ENCODE peak calls at places on chromosomes 6 and 20, in nine cellular contexts. One of them, this sample, is unnamed.
A peak's percentile ranks its signal among the peaks of the same experiment; 100 is the strongest.

GRCh38 chr6:36657942-36658544 is 20.5 kb upstream of the CDKN1A start:
- DNase-seq in RWPE2: no peak
- DNase-seq in left ventricle myocardium inferior: no peak
- DNase-seq in stomach: no peak
- DNase-seq in DND-41: no peak
- DNase-seq in AG10803: peak; percentile 64
- DNase-seq in HFFc6: peak; percentile 59
- DNase-seq in fibroblast of mammary gland: peak; percentile 93
- DNase-seq in endothelial cell: no peak
- DNase-seq in this sample: no peak

GRCh38 chr20:4713401-4713800 is 8.3 kb upstream of the PRND start:
- DNase-seq in RWPE2: peak; percentile 93
- DNase-seq in fibroblast of mammary gland: peak; percentile 57
- DNase-seq in DND-41: no peak
- DNase-seq in endothelial cell: no peak
- DNase-seq in left ventricle myocardium inferior: no peak
- DNase-seq in HFFc6: no peak
- DNase-seq in stomach: no peak
- DNase-seq in AG10803: no peak
- DNase-seq in this sample: no peak

GRCh38 chr6:165823609-165824326 is 160.7 kb upstream of the PDE10A start:
- DNase-seq in left ventricle myocardium inferior: no peak
- DNase-seq in fibroblast of mammary gland: no peak
- DNase-seq in RWPE2: no peak
- DNase-seq in DND-41: no peak
- DNase-seq in endothelial cell: no peak
- DNase-seq in HFFc6: no peak
- DNase-seq in stomach: no peak
- DNase-seq in AG10803: no peak
- DNase-seq in this sample: no peak

GRCh38 chr20:49865559-49865958 is 49.8 kb downstream of the SPATA2 start:
- DNase-seq in left ventricle myocardium inferior: no peak
- DNase-seq in HFFc6: no peak
- DNase-seq in AG10803: peak; percentile 86
- DNase-seq in endothelial cell: no peak
- DNase-seq in RWPE2: no peak
- DNase-seq in stomach: no peak
- DNase-seq in fibroblast of mammary gland: peak; percentile 93
- DNase-seq in DND-41: no peak
- DNase-seq in this sample: no peak

GRCh38 chr6:27374824-27375612 is 13.5 kb upstream of the ZNF391 start:
- DNase-seq in AG10803: peak; percentile 36
- DNase-seq in RWPE2: peak; percentile 88
- DNase-seq in HFFc6: peak; percentile 25
- DNase-seq in endothelial cell: peak; percentile 57
- DNase-seq in left ventricle myocardium inferior: peak; percentile 79
- DNase-seq in fibroblast of mammary gland: peak; percentile 56
- DNase-seq in stomach: peak; percentile 84
- DNase-seq in DND-41: no peak
- DNase-seq in this sample: peak; percentile 76

GRCh38 chr6:170281331-170282292 is 9.3 kb downstream of the DLL1 start:
- DNase-seq in HFFc6: no peak
- DNase-seq in fibroblast of mammary gland: no peak
- DNase-seq in AG10803: no peak
- DNase-seq in DND-41: no peak
- DNase-seq in RWPE2: peak; percentile 31
- DNase-seq in stomach: peak; percentile 20
- DNase-seq in left ventricle myocardium inferior: no peak
- DNase-seq in endothelial cell: no peak
- DNase-seq in this sample: no peak

GRCh38 chr6:21587925-21588811 is 5.4 kb upstream of the SOX4 start:
- DNase-seq in stomach: peak; percentile 57
- DNase-seq in RWPE2: peak; percentile 64
- DNase-seq in AG10803: peak; percentile 49
- DNase-seq in DND-41: peak; percentile 83
- DNase-seq in HFFc6: no peak
- DNase-seq in fibroblast of mammary gland: peak; percentile 52
- DNase-seq in endothelial cell: peak; percentile 59
- DNase-seq in left ventricle myocardium inferior: peak; percentile 52
- DNase-seq in this sample: peak; percentile 84

GRCh38 chr20:62357681-62358080 is 9.4 kb downstream of the LAMA5 start:
- DNase-seq in fibroblast of mammary gland: no peak
- DNase-seq in left ventricle myocardium inferior: peak; percentile 33
- DNase-seq in stomach: no peak
- DNase-seq in HFFc6: no peak
- DNase-seq in DND-41: no peak
- DNase-seq in endothelial cell: no peak
- DNase-seq in AG10803: no peak
- DNase-seq in RWPE2: no peak
- DNase-seq in this sample: peak; percentile 61

GRCh38 chr20:878511-879307 is 37.4 kb downstream of the ANGPT4 start:
- DNase-seq in left ventricle myocardium inferior: no peak
- DNase-seq in AG10803: peak; percentile 11
- DNase-seq in RWPE2: no peak
- DNase-seq in stomach: no peak
- DNase-seq in endothelial cell: peak; percentile 62
- DNase-seq in DND-41: peak; percentile 69
- DNase-seq in fibroblast of mammary gland: peak; percentile 22
- DNase-seq in HFFc6: no peak
- DNase-seq in this sample: no peak

GRCh38 chr6:6875818-6876470 is 231.8 kb upstream of the RREB1 start:
- DNase-seq in left ventricle myocardium inferior: no peak
- DNase-seq in HFFc6: peak; percentile 88
- DNase-seq in DND-41: no peak
- DNase-seq in RWPE2: no peak
- DNase-seq in AG10803: peak; percentile 86
- DNase-seq in fibroblast of mammary gland: peak; percentile 85
- DNase-seq in endothelial cell: no peak
- DNase-seq in stomach: no peak
- DNase-seq in this sample: no peak

GRCh38 chr6:27809939-27810767 is 102.0 kb downstream of the OR2B2 start:
- DNase-seq in left ventricle myocardium inferior: peak; percentile 41
- DNase-seq in HFFc6: peak; percentile 98
- DNase-seq in RWPE2: peak; percentile 69
- DNase-seq in endothelial cell: peak; percentile 56
- DNase-seq in DND-41: peak; percentile 90
- DNase-seq in AG10803: peak; percentile 97
- DNase-seq in stomach: peak; percentile 83
- DNase-seq in fibroblast of mammary gland: peak; percentile 97
- DNase-seq in this sample: peak; percentile 54

DNA sequence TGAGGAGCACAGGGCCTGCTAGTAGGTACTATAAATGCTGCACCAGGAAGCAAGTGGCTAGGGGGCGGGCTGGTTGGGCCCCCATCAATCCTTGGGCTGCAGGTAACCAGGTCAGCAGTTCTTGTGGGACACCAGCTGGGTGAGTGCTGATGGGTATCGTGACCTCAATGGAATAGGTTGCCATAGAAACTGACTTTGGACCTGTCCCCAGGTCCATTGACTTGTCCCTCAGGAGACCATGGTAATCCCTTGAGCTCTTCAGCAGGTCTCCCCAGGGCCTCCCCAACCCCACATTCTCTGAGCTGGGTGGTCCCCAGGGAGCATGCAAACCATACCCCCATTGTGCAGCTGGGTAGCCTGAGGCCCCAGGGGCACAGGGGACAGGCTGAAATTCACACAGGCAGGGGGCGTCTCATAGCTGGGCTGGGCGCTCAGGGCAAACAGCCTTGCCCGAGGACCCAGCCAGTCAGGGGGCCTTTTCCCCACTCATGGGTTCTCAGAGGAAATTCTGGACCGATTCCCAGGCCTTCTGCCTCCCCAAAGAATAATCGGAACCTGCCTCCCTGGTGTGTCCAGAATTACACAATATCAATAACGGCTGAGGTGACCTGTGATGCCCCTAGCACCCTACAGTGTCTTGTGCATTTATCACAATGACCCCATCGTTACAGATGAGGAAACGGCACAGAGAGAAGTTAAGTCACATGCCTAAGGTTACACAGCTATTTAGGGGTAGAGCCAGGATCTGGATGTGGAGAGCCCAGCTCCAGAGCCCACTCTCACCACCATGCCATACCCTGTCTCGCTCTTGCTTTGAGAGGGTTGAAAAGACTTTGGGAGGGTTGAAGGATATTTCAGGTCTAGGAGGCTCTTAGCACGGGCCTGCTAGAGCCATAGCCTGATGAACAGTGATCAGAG is 35.9 kb downstream of the SRC start:
- DNase-seq in fibroblast of mammary gland: no peak
- DNase-seq in endothelial cell: no peak
- DNase-seq in RWPE2: peak; percentile 80
- DNase-seq in HFFc6: no peak
- DNase-seq in left ventricle myocardium inferior: no peak
- DNase-seq in AG10803: no peak
- DNase-seq in stomach: no peak
- DNase-seq in DND-41: no peak
- DNase-seq in this sample: no peak
- TF ChIP-seq CTCF in fibroblast of mammary gland: no peak
- TF ChIP-seq CTCF in endothelial cell: no peak
- TF ChIP-seq CTCF in RWPE2: no peak
- TF ChIP-seq CTCF in HFFc6: no peak
- TF ChIP-seq CTCF in left ventricle myocardium inferior: no peak
- TF ChIP-seq CTCF in AG10803: no peak
- TF ChIP-seq CTCF in stomach: no peak
- TF ChIP-seq CTCF in DND-41: no peak
- TF ChIP-seq CTCF in this sample: no peak

GRCh38 chr20:23174821-23175220 is 88.7 kb upstream of the CD93 start:
- DNase-seq in stomach: no peak
- DNase-seq in HFFc6: no peak
- DNase-seq in RWPE2: no peak
- DNase-seq in fibroblast of mammary gland: no peak
- DNase-seq in DND-41: no peak
- DNase-seq in endothelial cell: no peak
- DNase-seq in AG10803: no peak
- DNase-seq in left ventricle myocardium inferior: no peak
- DNase-seq in this sample: no peak

GRCh38 chr20:23180451-23180921 is 94.4 kb upstream of the CD93 start:
- DNase-seq in fibroblast of mammary gland: no peak
- DNase-seq in stomach: no peak
- DNase-seq in RWPE2: no peak
- DNase-seq in DND-41: peak; percentile 53
- DNase-seq in left ventricle myocardium inferior: peak; percentile 69
- DNase-seq in endothelial cell: no peak
- DNase-seq in AG10803: no peak
- DNase-seq in HFFc6: no peak
- DNase-seq in this sample: no peak

GRCh38 chr20:23179766-23180403 is 93.8 kb upstream of the CD93 start:
- DNase-seq in DND-41: no peak
- DNase-seq in RWPE2: no peak
- DNase-seq in left ventricle myocardium inferior: no peak
- DNase-seq in stomach: no peak
- DNase-seq in AG10803: no peak
- DNase-seq in fibroblast of mammary gland: peak; percentile 58
- DNase-seq in endothelial cell: no peak
- DNase-seq in HFFc6: no peak
- DNase-seq in this sample: no peak

GRCh38 chr20:23178806-23179205 is 92.7 kb upstream of the CD93 start:
- DNase-seq in HFFc6: no peak
- DNase-seq in fibroblast of mammary gland: no peak
- DNase-seq in left ventricle myocardium inferior: no peak
- DNase-seq in stomach: no peak
- DNase-seq in DND-41: no peak
- DNase-seq in RWPE2: no peak
- DNase-seq in endothelial cell: peak; percentile 69
- DNase-seq in AG10803: no peak
- DNase-seq in this sample: no peak
- TF ChIP-seq CTCF in HFFc6: peak; percentile 9
- TF ChIP-seq CTCF in fibroblast of mammary gland: no peak
- TF ChIP-seq CTCF in left ventricle myocardium inferior: peak; percentile 65
- TF ChIP-seq CTCF in stomach: no peak
- TF ChIP-seq CTCF in DND-41: peak; percentile 44
- TF ChIP-seq CTCF in RWPE2: no peak
- TF ChIP-seq CTCF in endothelial cell: peak; percentile 58
- TF ChIP-seq CTCF in AG10803: no peak
- TF ChIP-seq CTCF in this sample: no peak

GRCh38 chr6:164106345-164106769 is 691.8 kb downstream of the QKI start:
- DNase-seq in left ventricle myocardium inferior: peak; percentile 73
- DNase-seq in fibroblast of mammary gland: peak; percentile 14
- DNase-seq in stomach: no peak
- DNase-seq in DND-41: no peak
- DNase-seq in endothelial cell: peak; percentile 60
- DNase-seq in HFFc6: no peak
- DNase-seq in AG10803: no peak
- DNase-seq in RWPE2: no peak
- DNase-seq in this sample: peak; percentile 37
- TF ChIP-seq CTCF in left ventricle myocardium inferior: peak; percentile 74
- TF ChIP-seq CTCF in fibroblast of mammary gland: peak; percentile 33
- TF ChIP-seq CTCF in stomach: no peak
- TF ChIP-seq CTCF in DND-41: peak; percentile 26
- TF ChIP-seq CTCF in endothelial cell: peak; percentile 66
- TF ChIP-seq CTCF in HFFc6: peak; percentile 57
- TF ChIP-seq CTCF in AG10803: peak; percentile 40
- TF ChIP-seq CTCF in RWPE2: peak; percentile 16
- TF ChIP-seq CTCF in this sample: peak; percentile 31

GRCh38 chr20:38297916-38298674 is 5.9 kb upstream of the BPI start:
- DNase-seq in endothelial cell: no peak
- DNase-seq in DND-41: no peak
- DNase-seq in stomach: no peak
- DNase-seq in RWPE2: no peak
- DNase-seq in AG10803: no peak
- DNase-seq in left ventricle myocardium inferior: no peak
- DNase-seq in fibroblast of mammary gland: no peak
- DNase-seq in HFFc6: no peak
- DNase-seq in this sample: no peak

GRCh38 chr20:38298768-38299288 is 5.1 kb upstream of the BPI start:
- DNase-seq in fibroblast of mammary gland: peak; percentile 60
- DNase-seq in AG10803: peak; percentile 69
- DNase-seq in DND-41: no peak
- DNase-seq in left ventricle myocardium inferior: peak; percentile 79
- DNase-seq in endothelial cell: no peak
- DNase-seq in stomach: peak; percentile 48
- DNase-seq in RWPE2: no peak
- DNase-seq in HFFc6: no peak
- DNase-seq in this sample: no peak

GRCh38 chr20:38295811-38296210 is 8.1 kb upstream of the BPI start:
- DNase-seq in fibroblast of mammary gland: no peak
- DNase-seq in endothelial cell: no peak
- DNase-seq in RWPE2: no peak
- DNase-seq in stomach: no peak
- DNase-seq in DND-41: no peak
- DNase-seq in AG10803: no peak
- DNase-seq in left ventricle myocardium inferior: no peak
- DNase-seq in HFFc6: no peak
- DNase-seq in this sample: no peak

GRCh38 chr20:38294334-38294592 is 9.7 kb upstream of the BPI start:
- DNase-seq in left ventricle myocardium inferior: no peak
- DNase-seq in AG10803: no peak
- DNase-seq in stomach: no peak
- DNase-seq in endothelial cell: no peak
- DNase-seq in fibroblast of mammary gland: no peak
- DNase-seq in DND-41: no peak
- DNase-seq in HFFc6: no peak
- DNase-seq in RWPE2: no peak
- DNase-seq in this sample: no peak

DNA sequence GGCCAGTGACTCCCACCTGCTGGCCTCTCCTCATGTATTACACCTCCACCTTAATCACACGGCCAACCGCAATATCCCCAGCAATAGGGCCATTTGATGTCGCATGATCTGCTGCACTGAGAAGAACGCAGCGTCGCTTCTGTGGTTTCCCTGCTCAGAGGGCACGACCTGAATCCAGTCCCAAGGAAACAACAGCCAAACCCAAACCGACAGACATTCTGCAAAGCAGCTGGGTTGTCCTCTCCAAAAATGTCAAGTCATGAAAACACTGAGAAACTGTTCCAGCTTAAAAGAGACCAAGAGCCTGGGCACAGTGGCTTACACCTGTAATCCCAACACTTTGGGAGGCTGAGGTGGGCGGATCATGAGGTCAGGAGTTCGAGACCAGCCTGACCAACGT is 7.5 kb upstream of the BPI start:
- DNase-seq in endothelial cell: no peak
- DNase-seq in RWPE2: no peak
- DNase-seq in stomach: no peak
- DNase-seq in HFFc6: no peak
- DNase-seq in fibroblast of mammary gland: no peak
- DNase-seq in AG10803: no peak
- DNase-seq in left ventricle myocardium inferior: no peak
- DNase-seq in DND-41: no peak
- DNase-seq in this sample: no peak
- TF ChIP-seq CTCF in endothelial cell: no peak
- TF ChIP-seq CTCF in RWPE2: no peak
- TF ChIP-seq CTCF in stomach: no peak
- TF ChIP-seq CTCF in HFFc6: no peak
- TF ChIP-seq CTCF in fibroblast of mammary gland: no peak
- TF ChIP-seq CTCF in AG10803: no peak
- TF ChIP-seq CTCF in left ventricle myocardium inferior: no peak
- TF ChIP-seq CTCF in DND-41: no peak
- TF ChIP-seq CTCF in this sample: no peak

This sample was measured in glutamatergic neuron.